ENCODE peak calls at places on chromosomes 5 and 9, in five cellular contexts. P, R, Y, A and E are unnamed samples.

GRCh38 chr5:44797723-44798122 is 11.0 kb upstream of the MRPS30 start:
- DNase-seq in P (no peak), R (no peak), A (no peak), Y (no peak), E (no peak)

GRCh38 chr5:35657877-35658276 is 40.2 kb downstream of the SPEF2 start:
- DNase-seq in R (no peak), P (no peak), A (no peak), Y (no peak), E (no peak)

GRCh38 chr9:15485836-15486678 is 24.7 kb downstream of the PSIP1 start:
- DNase-seq in R (no peak), Y (no peak), A (peak; percentile 45), P (no peak), E (no peak)

GRCh38 chr5:140420665-140421361 is 19.2 kb downstream of the ANKHD1 start:
- DNase-seq in R (no peak), A (no peak), Y (no peak), P (no peak), E (no peak)

GRCh38 chr5:141001466-141001853 is 35.2 kb downstream of the PCDHAC2 start:
- DNase-seq in P (no peak), A (no peak), R (peak; percentile 64), Y (peak; percentile 43), E (peak; percentile 58)

GRCh38 chr9:83238871-83239624 is 176.1 kb upstream of the RASEF start:
- DNase-seq in P (no peak), R (no peak), Y (no peak), A (peak; percentile 35), E (no peak)

GRCh38 chr9:96398582-96399334 is 15.2 kb upstream of the SLC35D2 start:
- DNase-seq in Y (no peak), R (no peak), P (no peak), A (no peak), E (no peak)

GRCh38 chr5:137594717-137595116 is 95.6 kb upstream of the SPOCK1 start:
- DNase-seq in A (peak; percentile 12), P (no peak), Y (peak; percentile 21), R (no peak), E (no peak)

GRCh38 chr5:158758666-158759065 is 341.1 kb downstream of the EBF1 start:
- DNase-seq in Y (no peak), P (no peak), R (no peak), A (peak; percentile 74), E (no peak)

GRCh38 chr9:4258321-4259093 is 41.4 kb downstream of the GLIS3 start:
- DNase-seq in R (no peak), P (no peak), A (peak; percentile 72), Y (no peak), E (no peak)

GRCh38 chr9:82764270-82764669 is 298.7 kb downstream of the RASEF start:
- DNase-seq in A (no peak), Y (no peak), R (no peak), P (no peak), E (no peak)

GRCh38 chr9:80369641-80370040 is 797.9 kb downstream of the TLE4 start:
- DNase-seq in R (no peak), Y (no peak), A (no peak), P (no peak), E (no peak)

GRCh38 chr9:70420267-70421019 is 6.0 kb upstream of the KLF9 start:
- DNase-seq in A (peak; percentile 86), P (peak; percentile 15), Y (peak; percentile 80), R (peak; percentile 87), E (peak; percentile 57)

GRCh38 chr9:119758990-119759389 is 389.8 kb upstream of the BRINP1 start:
- DNase-seq in A (no peak), P (no peak), Y (no peak), R (no peak), E (no peak)

GRCh38 chr5:72042097-72042496 is 65.2 kb upstream of the MAP1B start:
- DNase-seq in P (no peak), R (no peak), Y (no peak), A (no peak), E (no peak)

GRCh38 chr5:134917070-134917831 is 12.3 kb downstream of the PCBD2 start:
- DNase-seq in A (no peak), Y (no peak), P (no peak), R (peak; percentile 54), E (peak; percentile 67)

GRCh38 chr9:124886866-124887492 is 25.0 kb downstream of the ARPC5L start:
- DNase-seq in Y (no peak), A (no peak), R (no peak), P (no peak), E (no peak)

GRCh38 chr5:170627271-170627670 is 123.5 kb downstream of the KCNIP1 start:
- DNase-seq in Y (no peak), P (no peak), R (no peak), A (no peak), E (no peak)

GRCh38 chr5:127400524-127400923 is 109.9 kb downstream of the MEGF10 start:
- DNase-seq in P (no peak), A (no peak), R (no peak), Y (no peak), E (no peak)

GRCh38 chr9:112629890-112630485 is 87.9 kb downstream of the INIP start:
- DNase-seq in Y (no peak), A (no peak), R (no peak), P (no peak), E (no peak)

GRCh38 chr5:174553556-174553955 is 170.8 kb upstream of the MSX2 start:
- DNase-seq in A (peak; percentile 87), R (no peak), P (no peak), Y (no peak), E (no peak)

GRCh38 chr9:94699715-94700114 is 26.8 kb upstream of the AOPEP start:
- DNase-seq in A (no peak), P (no peak), R (no peak), Y (no peak), E (no peak)

GRCh38 chr9:121399883-121400607 is 30.0 kb upstream of the STOM start:
- DNase-seq in Y (peak; percentile 12), A (peak; percentile 91), R (no peak), P (no peak), E (no peak)

GRCh38 chr5:178778919-178779318 is 48.5 kb upstream of the ZNF354A start:
- DNase-seq in P (no peak), Y (no peak), R (no peak), A (no peak), E (no peak)

GRCh38 chr5:56145106-56145505 is 88.0 kb downstream of the ANKRD55 start:
- DNase-seq in R (no peak), Y (no peak), A (no peak), P (no peak), E (no peak)

GRCh38 chr9:21964925-21965385 is 29.2 kb downstream of the CDKN2A start:
- DNase-seq in P (no peak), R (peak; percentile 53), A (peak; percentile 73), Y (peak; percentile 25), E (no peak)

GRCh38 chr9:21525174-21525573 is 43.1 kb upstream of the IFNE start:
- DNase-seq in P (no peak), A (no peak), R (no peak), Y (no peak), E (no peak)

GRCh38 chr5:142924135-142924883 is 154.1 kb downstream of the ARHGAP26 start:
- DNase-seq in R (no peak), Y (no peak), P (no peak), A (peak; percentile 39), E (no peak)

GRCh38 chr5:73155541-73156222 is 17.3 kb upstream of the TMEM174 start:
- DNase-seq in Y (no peak), P (no peak), A (no peak), R (no peak), E (no peak)

GRCh38 chr5:76709762-76710161 is 6.2 kb upstream of the F2R start:
- DNase-seq in R (no peak), Y (no peak), A (peak; percentile 80), P (no peak), E (no peak)

GRCh38 chr9:10260501-10260900 is 352.3 kb downstream of the PTPRD start:
- DNase-seq in A (no peak), P (no peak), Y (no peak), R (no peak), E (no peak)

GRCh38 chr9:126001581-126002225 is 254.5 kb downstream of the PBX3 start:
- DNase-seq in Y (no peak), R (no peak), A (no peak), P (no peak), E (no peak)

GRCh38 chr5:136901-137300 is 44.9 kb downstream of the PLEKHG4B start:
- DNase-seq in R (no peak), P (no peak), A (no peak), Y (no peak), E (no peak)

GRCh38 chr5:82470185-82470584 is 192.0 kb upstream of the RPS23 start:
- DNase-seq in A (peak; percentile 11), P (no peak), R (no peak), Y (no peak), E (no peak)

GRCh38 chr5:132086277-132086794 is 12.7 kb downstream of the CSF2 start:
- DNase-seq in R (no peak), P (no peak), Y (no peak), A (peak; percentile 97), E (no peak)

GRCh38 chr5:72517961-72518690 is 10.9 kb upstream of the ZNF366 start:
- DNase-seq in A (peak; percentile 58), P (no peak), R (no peak), Y (no peak), E (no peak)

GRCh38 chr5:111364992-111365391 is 140.8 kb downstream of the CAMK4 start:
- DNase-seq in A (peak; percentile 8), P (no peak), Y (peak; percentile 25), R (no peak), E (no peak)

GRCh38 chr5:132837868-132838267 is 7.4 kb upstream of the SHROOM1 start:
- DNase-seq in R (no peak), P (no peak), Y (no peak), A (no peak), E (no peak)

GRCh38 chr9:5459289-5459829 is 9.0 kb downstream of the CD274 start:
- DNase-seq in P (no peak), Y (no peak), R (peak; percentile 34), A (no peak), E (no peak)